ENCODE peak calls at places on chromosomes 16 and 17, in eight cellular contexts. L is NCI-H1417; B is LoVo; A is mesenteric fat pad; V is posterior cingulate gyrus; G is NCI-H1092; D is stimulated activated CD4-positive, alpha-beta T cell treated with anti-CD3 and anti-CD28 coated beads, Interleukin-1b, Interleukin-23, amount 100 ng/mL, for 4 hours; E is activated T-cell treated with anti-CD3 and anti-CD28 coated beads, Interleukin-2, amount 50 U/mL, for 4 hours. F is an unnamed sample.

GRCh38 chr17:38920374-38921291 is 4.8 kb upstream of the LASP1NB start:
- DNase-seq in L (no peak), B (no peak), A (peak; percentile 71), V (no peak), G (no peak), D (no peak), E (no peak), F (no peak)

GRCh38 chr17:28334666-28335200 is 539 bp downstream of the IFT20 start:
- DNase-seq in L (no peak), B (no peak), A (no peak), V (no peak), G (no peak), D (no peak), E (no peak), F (no peak)

GRCh38 chr17:42107597-42108576 is 4.6 kb downstream of the DHX58 start:
- DNase-seq in L (no peak), B (no peak), A (no peak), V (peak; percentile 75), G (peak; percentile 82), D (peak; percentile 89), E (peak; percentile 95), F (peak; percentile 96)

GRCh38 chr16:77531741-77532140 is 96.9 kb upstream of the ADAMTS18 start:
- DNase-seq in L (peak; percentile 18), B (no peak), A (no peak), V (no peak), G (no peak), D (no peak), E (no peak), F (no peak)

GRCh38 chr16:50502616-50503000 is 45.6 kb upstream of the NKD1 start:
- DNase-seq in L (no peak), B (no peak), A (no peak), V (no peak), G (no peak), D (no peak), E (no peak), F (no peak)

GRCh38 chr16:13936596-13937081 is 16.7 kb downstream of the ERCC4 start:
- DNase-seq in L (no peak), B (no peak), A (no peak), V (no peak), G (no peak), D (no peak), E (no peak), F (no peak)

GRCh38 chr17:45776896-45777295 is 7.2 kb upstream of the CRHR1 start:
- DNase-seq in L (no peak), B (no peak), A (no peak), V (no peak), G (no peak), D (no peak), E (no peak), F (no peak)

GRCh38 chr17:69525920-69526841 is 111.7 kb downstream of the MAP2K6 start:
- DNase-seq in L (peak; percentile 78), B (peak; percentile 54), A (no peak), V (no peak), G (peak; percentile 8), D (no peak), E (no peak), F (no peak)

GRCh38 chr17:74529243-74529642 is 2.0 kb downstream of the CD300LB start:
- DNase-seq in L (no peak), B (no peak), A (peak; percentile 53), V (no peak), G (no peak), D (no peak), E (no peak), F (no peak)

GRCh38 chr16:53713403-53714013 is 9.6 kb downstream of the FTO start:
- DNase-seq in L (no peak), B (no peak), A (no peak), V (no peak), G (no peak), D (no peak), E (no peak), F (no peak)

GRCh38 chr17:17206913-17207368 is 808 bp upstream of the PLD6 start:
- DNase-seq in L (no peak), B (no peak), A (no peak), V (no peak), G (peak; percentile 41), D (no peak), E (no peak), F (no peak)

GRCh38 chr16:25258856-25259179 is 1.2 kb upstream of the ZKSCAN2 start:
- DNase-seq in L (no peak), B (no peak), A (no peak), V (no peak), G (no peak), D (no peak), E (no peak), F (no peak)

GRCh38 chr17:31534223-31534888 is 142.9 kb downstream of the RAB11FIP4 start:
- DNase-seq in L (no peak), B (no peak), A (no peak), V (no peak), G (no peak), D (no peak), E (no peak), F (no peak)

GRCh38 chr17:8609910-8610309 is 20.6 kb downstream of the MYH10 start:
- DNase-seq in L (no peak), B (no peak), A (no peak), V (no peak), G (no peak), D (no peak), E (no peak), F (no peak)

GRCh38 chr16:12907670-12908233 is 6.4 kb downstream of the SHISA9 start:
- DNase-seq in L (peak; percentile 13), B (no peak), A (no peak), V (no peak), G (no peak), D (no peak), E (no peak), F (no peak)

GRCh38 chr16:68284847-68285246 is 20.5 kb downstream of the SLC7A6 start:
- DNase-seq in L (no peak), B (no peak), A (no peak), V (no peak), G (no peak), D (no peak), E (no peak), F (no peak)

GRCh38 chr16:4323071-4323844 is 7.4 kb downstream of the GLIS2 start:
- DNase-seq in L (no peak), B (no peak), A (no peak), V (no peak), G (no peak), D (no peak), E (no peak), F (no peak)

GRCh38 chr16:89785523-89786155 is 30.8 kb downstream of the FANCA start:
- DNase-seq in L (no peak), B (no peak), A (no peak), V (no peak), G (no peak), D (no peak), E (no peak), F (no peak)

GRCh38 chr17:8797621-8798175 is 1.5 kb downstream of the MFSD6L start:
- DNase-seq in L (no peak), B (no peak), A (no peak), V (no peak), G (no peak), D (no peak), E (no peak), F (no peak)

GRCh38 chr17:31074772-31075538 is 19.8 kb upstream of the NF1 start:
- DNase-seq in L (peak; percentile 11), B (no peak), A (no peak), V (no peak), G (no peak), D (no peak), E (no peak), F (no peak)

GRCh38 chr16:86508947-86509758 is 1.2 kb upstream of the FOXF1 start:
- DNase-seq in L (peak; percentile 56), B (peak; percentile 42), A (no peak), V (no peak), G (no peak), D (no peak), E (no peak), F (peak; percentile 63)

GRCh38 chr17:58329035-58329807 is 626 bp upstream of the TSPOAP1 start:
- DNase-seq in L (no peak), B (no peak), A (no peak), V (no peak), G (no peak), D (peak; percentile 88), E (peak; percentile 76), F (no peak)

GRCh38 chr17:17151962-17152361 is 54.2 kb downstream of the PLD6 start:
- DNase-seq in L (no peak), B (no peak), A (peak; percentile 93), V (peak; percentile 88), G (no peak), D (no peak), E (no peak), F (no peak)

GRCh38 chr17:56715613-56716357 is 117.9 kb downstream of the C17orf67 start:
- DNase-seq in L (peak; percentile 82), B (peak; percentile 80), A (no peak), V (peak; percentile 56), G (peak; percentile 74), D (peak; percentile 60), E (peak; percentile 71), F (peak; percentile 69)